ENCODE peak calls at places on chromosomes 4 and X, in nine cellular contexts. E is fibroblast of lung, X is left ventricle myocardium inferior, B is IMR-90, M is pancreas, N is GM12865, U is sigmoid colon, Z is endodermal cell, Q is fibroblast of mammary gland. H is an unnamed sample.

GRCh38 chr4:124641715-124642380 is 70.7 kb downstream of the ANKRD50 start:
- DNase-seq in Z (no peak), N (peak), E (peak), M (no peak), X (no peak), U (no peak), B (peak), Q (peak), H (peak)

GRCh38 chr4:54971474-54971950 is 153.9 kb downstream of the KDR start:
- DNase-seq in M (no peak), B (peak), Q (peak), Z (peak), X (no peak), E (peak), U (no peak), N (peak), H (peak)

GRCh38 chrX:6226646-6227444 is 1.8 kb downstream of the NLGN4X start:
- DNase-seq in B (no peak), X (peak), M (peak), E (peak), U (no peak), Z (peak), Q (no peak), N (no peak), H (no peak)

GRCh38 chrX:139049455-139049854 is 337.9 kb upstream of the FGF13 start:
- DNase-seq in Z (no peak), B (no peak), E (peak), N (no peak), M (no peak), U (no peak), Q (peak), X (no peak), H (peak)

GRCh38 chr4:151743894-151744293 is 16.9 kb downstream of the GATB start:
- DNase-seq in Q (no peak), M (no peak), N (no peak), U (no peak), Z (no peak), B (no peak), E (no peak), X (no peak), H (no peak)

GRCh38 chr4:169799260-169799659 is 41.5 kb upstream of the HPF1 start:
- DNase-seq in N (no peak), Q (no peak), B (no peak), U (no peak), X (no peak), Z (no peak), E (no peak), M (no peak), H (no peak)

GRCh38 chrX:10926906-10927305 is 184.2 kb upstream of the HCCS start:
- DNase-seq in U (no peak), X (no peak), M (no peak), N (no peak), B (peak), Z (no peak), Q (peak), E (peak), H (peak)

GRCh38 chr4:112031712-112032328 is 113.4 kb upstream of the FAM241A start:
- DNase-seq in U (no peak), X (no peak), Z (peak), N (peak), E (peak), M (no peak), Q (peak), B (peak), H (peak)

GRCh38 chrX:120308959-120309872 is 2.0 kb downstream of the TMEM255A start:
- DNase-seq in U (peak), Q (peak), B (peak), X (peak), N (peak), M (peak), E (peak), Z (peak), H (peak)

GRCh38 chr4:165343353-165344191 is 16.1 kb downstream of the MSMO1 start:
- DNase-seq in E (no peak), M (no peak), N (peak), B (no peak), Z (peak), U (no peak), Q (peak), X (no peak), H (no peak)

GRCh38 chr4:79528241-79528706 is 120.2 kb upstream of the GK2 start:
- DNase-seq in M (no peak), B (no peak), Z (no peak), N (no peak), X (no peak), E (peak), Q (peak), U (no peak), H (peak)

GRCh38 chrX:76957485-76957884 is 489.7 kb upstream of the FGF16 start:
- DNase-seq in Q (no peak), Z (no peak), M (no peak), U (no peak), N (no peak), B (no peak), X (no peak), E (no peak), H (no peak)

GRCh38 chr4:79445371-79445781 is 37.3 kb upstream of the GK2 start:
- DNase-seq in X (no peak), Z (peak), B (no peak), E (no peak), N (no peak), Q (no peak), U (no peak), M (no peak), H (no peak)

GRCh38 chrX:53356186-53356585 is 66.3 kb downstream of the SMC1A start:
- DNase-seq in N (peak), Z (peak), E (no peak), M (peak), X (no peak), Q (peak), U (no peak), B (no peak), H (no peak)

GRCh38 chr4:139279723-139280620 is at the start of gene MGARP:
- DNase-seq in M (peak), Z (peak), Q (peak), E (peak), N (peak), B (peak), X (peak), U (no peak), H (no peak)

GRCh38 chrX:132843387-132843786 is 115.0 kb downstream of the HS6ST2 start:
- DNase-seq in Q (no peak), U (no peak), X (no peak), E (no peak), N (no peak), B (no peak), M (no peak), Z (no peak), H (no peak)

GRCh38 chrX:153592966-153593688 is 5.8 kb downstream of the CCNQ start:
- DNase-seq in U (no peak), Q (no peak), B (no peak), M (no peak), N (no peak), X (peak), E (no peak), Z (no peak), H (no peak)

GRCh38 chr4:28822163-28822562 is 1898.0 kb upstream of the PCDH7 start:
- DNase-seq in N (no peak), B (peak), Q (peak), Z (no peak), M (no peak), X (no peak), U (no peak), E (no peak), H (no peak)

GRCh38 chr4:57291911-57292310 is 181.7 kb upstream of the IGFBP7 start:
- DNase-seq in M (no peak), X (no peak), B (no peak), Q (no peak), E (peak), N (no peak), U (no peak), Z (no peak), H (no peak)

GRCh38 chr4:99847362-99847976 is 30.8 kb downstream of the DAPP1 start:
- DNase-seq in Q (no peak), M (no peak), N (peak), Z (no peak), X (no peak), B (no peak), E (no peak), U (no peak), H (no peak)

GRCh38 chrX:54747713-54748393 is 50.2 kb downstream of the ITIH6 start:
- DNase-seq in N (peak), Z (no peak), U (no peak), B (no peak), Q (no peak), M (no peak), X (no peak), E (no peak), H (no peak)

GRCh38 chr4:139861471-139861870 is 195.9 kb downstream of the MGST2 start:
- DNase-seq in Z (no peak), Q (no peak), B (no peak), M (no peak), U (no peak), E (no peak), X (no peak), N (no peak), H (no peak)

GRCh38 chrX:43315622-43316021 is 340.5 kb upstream of the MAOA start:
- DNase-seq in X (no peak), M (no peak), U (no peak), E (no peak), Q (no peak), Z (no peak), N (no peak), B (no peak), H (no peak)

GRCh38 chr4:71772592-71772991 is 11.3 kb downstream of the GC start:
- DNase-seq in Q (no peak), B (no peak), E (no peak), U (no peak), N (no peak), Z (no peak), X (no peak), M (no peak), H (no peak)

GRCh38 chr4:148017801-148018200 is 285.9 kb downstream of the ARHGAP10 start:
- DNase-seq in E (peak), M (peak), Z (no peak), Q (no peak), N (no peak), X (no peak), U (no peak), B (no peak), H (no peak)

GRCh38 chrX:39309018-39309620 is 507.9 kb downstream of the MID1IP1 start:
- DNase-seq in N (peak), Q (peak), M (no peak), E (peak), Z (no peak), X (no peak), U (no peak), B (no peak), H (peak)

GRCh38 chrX:73944582-73944947 is 359.4 kb upstream of the ZCCHC13 start:
- DNase-seq in M (no peak), U (no peak), X (no peak), Q (peak), E (peak), B (peak), Z (no peak), N (no peak), H (no peak)

GRCh38 chr4:111689731-111690130 is 455.5 kb upstream of the FAM241A start:
- DNase-seq in X (no peak), B (peak), U (no peak), E (peak), N (no peak), Q (peak), M (no peak), Z (no peak), H (peak)

GRCh38 chr4:169231647-169232262 is 39.0 kb downstream of the SH3RF1 start:
- DNase-seq in E (peak), M (no peak), U (no peak), B (no peak), N (no peak), Z (no peak), Q (no peak), X (no peak), H (no peak)

GRCh38 chrX:108018659-108019381 is 26.0 kb upstream of the VSIG1 start:
- DNase-seq in U (no peak), E (no peak), Q (no peak), Z (no peak), B (no peak), N (peak), X (no peak), M (no peak), H (no peak)

GRCh38 chrX:69556094-69557011 is 52.2 kb downstream of the NALF2 start:
- DNase-seq in Q (peak), B (no peak), N (peak), X (no peak), E (no peak), M (no peak), U (no peak), Z (peak), H (no peak)

GRCh38 chr4:78774395-78774794 is 1.8 kb upstream of the BMP2K start:
- DNase-seq in B (peak), X (no peak), M (no peak), Q (no peak), Z (no peak), N (peak), U (no peak), E (no peak), H (no peak)

GRCh38 chrX:119729408-119730201 is 28.8 kb upstream of the SOWAHD start:
- DNase-seq in U (peak), E (peak), B (peak), Z (peak), Q (peak), N (peak), X (peak), M (peak), H (peak)

GRCh38 chr4:126124817-126125216 is 810.1 kb downstream of the FAT4 start:
- DNase-seq in E (no peak), B (no peak), M (no peak), Q (no peak), N (no peak), Z (no peak), U (no peak), X (no peak), H (peak)

GRCh38 chrX:17737707-17738001 is 361 bp downstream of the SCML1 start:
- DNase-seq in Q (no peak), X (no peak), N (no peak), B (no peak), E (no peak), M (no peak), Z (no peak), U (no peak), H (no peak)

GRCh38 chrX:17738002-17738713 is 865 bp downstream of the SCML1 start:
- DNase-seq in X (peak), Q (peak), M (peak), E (peak), B (peak), N (peak), Z (peak), U (peak), H (peak)

GRCh38 chrX:17736856-17737706 is at the start of gene SCML1:
- DNase-seq in Q (peak), Z (peak), X (peak), U (peak), M (peak), E (peak), N (peak), B (peak), H (peak)

GRCh38 chrX:17735396-17735795 is 1.9 kb upstream of the SCML1 start:
- DNase-seq in Q (no peak), X (no peak), E (no peak), N (no peak), U (no peak), M (no peak), Z (no peak), B (no peak), H (no peak)

GRCh38 chrX:17736478-17736855 is 826 bp upstream of the SCML1 start:
- DNase-seq in M (no peak), U (no peak), Z (no peak), N (no peak), X (no peak), E (no peak), Q (no peak), B (no peak), H (no peak)
- H3K4me3 ChIP-seq in M (peak), U (peak), Z (peak), N (no peak), X (peak), E (peak), Q (peak), B (peak), H (peak)

DNA sequence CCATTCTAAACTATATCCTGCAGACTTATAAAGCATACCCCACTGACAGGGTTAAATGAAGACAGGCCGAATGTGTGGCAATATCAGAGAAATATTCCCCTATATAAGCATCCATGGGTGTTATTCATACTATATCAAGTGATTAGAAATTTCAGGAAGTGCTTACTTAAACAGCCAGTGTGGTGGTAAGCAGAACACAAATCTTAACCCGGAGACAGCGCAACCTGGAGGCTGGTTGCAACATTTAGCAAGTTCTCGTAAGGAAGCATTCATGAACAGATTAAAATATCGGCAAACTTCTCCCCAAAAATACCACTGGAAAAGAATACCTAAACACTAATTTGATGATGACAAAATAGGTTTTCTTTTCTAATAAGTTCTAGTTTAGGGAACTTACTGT is 261.2 kb downstream of the CBLL2 start:
- DNase-seq in X (no peak), U (no peak), M (no peak), Z (peak), E (no peak), B (no peak), Q (peak), N (peak), H (no peak)
- TF ChIP-seq CTCF in X (no peak), U (no peak), M (no peak), Z (peak), E (no peak), B (no peak), Q (no peak), N (no peak), H (no peak)

GRCh38 chrX:48893556-48894348 is 3.8 kb downstream of the TIMM17B start:
- DNase-seq in M (no peak), Q (no peak), N (no peak), X (no peak), Z (no peak), U (no peak), E (no peak), B (no peak), H (no peak)

GRCh38 chrX:48891402-48892288 is 5.9 kb downstream of the TIMM17B start:
- DNase-seq in M (peak), E (peak), N (peak), Q (peak), Z (peak), X (peak), B (peak), U (peak), H (peak)

GRCh38 chrX:48890296-48890925 is 7.2 kb downstream of the TIMM17B start:
- DNase-seq in X (no peak), N (no peak), B (no peak), Z (no peak), M (no peak), E (no peak), U (no peak), Q (no peak), H (no peak)

GRCh38 chrX:48892896-48893295 is 4.7 kb downstream of the TIMM17B start:
- DNase-seq in E (no peak), X (no peak), Z (no peak), N (no peak), Q (no peak), B (no peak), U (no peak), M (no peak), H (no peak)

GRCh38 chrX:48890934-48891401 is 6.6 kb downstream of the TIMM17B start:
- DNase-seq in N (no peak), M (no peak), U (no peak), Z (peak), X (peak), E (no peak), Q (no peak), B (no peak), H (no peak)
- H3K4me3 ChIP-seq in N (peak), M (peak), U (peak), Z (peak), X (peak), E (peak), Q (peak), B (peak), H (peak)

DNA sequence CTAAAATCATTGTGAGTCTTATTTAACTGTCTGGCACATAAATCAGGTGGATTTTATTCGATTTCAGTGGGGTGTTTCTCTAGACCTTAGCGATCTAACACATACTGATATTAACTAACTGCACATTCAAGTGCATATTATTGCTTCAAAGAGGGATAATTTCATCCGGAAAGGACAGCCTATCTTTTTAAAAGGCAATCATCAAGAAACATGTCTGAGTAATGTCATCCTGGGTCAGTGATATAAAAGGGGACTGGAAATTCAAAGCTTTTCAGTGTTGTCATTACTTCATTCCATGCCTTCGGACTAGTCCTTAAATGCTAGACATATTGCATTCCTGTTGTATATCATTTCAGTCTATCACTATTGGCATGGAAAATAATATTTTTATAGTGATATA is 388.8 kb downstream of the PCDH10 start:
- DNase-seq in M (no peak), N (no peak), E (no peak), Z (no peak), Q (no peak), X (no peak), U (no peak), B (no peak), H (no peak)
- TF ChIP-seq CTCF in M (no peak), N (no peak), E (no peak), Z (no peak), Q (no peak), X (no peak), U (no peak), B (no peak), H (no peak)

GRCh38 chrX:41010188-41010846 is 74.9 kb upstream of the USP9X start:
- DNase-seq in Z (peak), X (peak), N (peak), M (peak), Q (peak), U (peak), E (peak), B (peak), H (peak)

GRCh38 chrX:41005445-41005992 is 79.7 kb upstream of the USP9X start:
- DNase-seq in N (no peak), Z (peak), B (no peak), E (no peak), Q (no peak), M (no peak), X (no peak), U (no peak), H (no peak)

GRCh38 chrX:41014776-41015175 is 70.5 kb upstream of the USP9X start:
- DNase-seq in E (peak), X (no peak), Q (peak), M (no peak), B (peak), U (no peak), Z (no peak), N (no peak), H (peak)

GRCh38 chrX:41009816-41010187 is 75.4 kb upstream of the USP9X start:
- DNase-seq in X (no peak), M (no peak), U (no peak), E (no peak), B (no peak), Q (no peak), Z (no peak), N (peak), H (no peak)
- H3K4me3 ChIP-seq in X (peak), M (peak), U (no peak), E (peak), B (no peak), Q (peak), Z (no peak), N (no peak), H (peak)

DNA sequence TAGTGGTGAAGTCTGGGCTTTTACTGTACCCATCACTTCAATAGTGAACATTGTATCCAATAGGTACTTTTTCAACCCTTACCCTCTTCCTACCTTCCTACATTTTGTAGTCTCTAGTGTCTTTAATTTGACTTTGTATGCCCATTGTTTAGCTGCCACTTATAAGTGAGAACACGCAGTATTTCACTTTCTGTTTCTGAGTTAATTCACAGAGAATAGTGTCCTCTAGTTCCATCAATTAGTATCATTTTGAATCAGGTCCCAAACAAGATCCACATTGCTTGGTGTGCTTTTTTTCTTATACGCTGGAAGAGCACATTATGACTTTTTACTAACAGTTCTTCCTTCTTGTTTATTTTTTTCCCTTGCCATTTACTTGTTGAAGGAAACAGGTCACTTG is 176.0 kb upstream of the WDFY3 start:
- DNase-seq in B (no peak), Q (no peak), X (no peak), U (no peak), Z (no peak), E (no peak), M (no peak), N (no peak), H (no peak)
- TF ChIP-seq CTCF in B (no peak), Q (no peak), X (no peak), U (no peak), Z (no peak), E (no peak), M (no peak), N (no peak), H (no peak)

GRCh38 chr4:119271361-119272085 is 50.4 kb downstream of the FABP2 start:
- DNase-seq in E (no peak), B (no peak), X (no peak), U (no peak), Z (no peak), Q (no peak), M (no peak), N (no peak), H (no peak)
- H3K4me3 ChIP-seq in E (no peak), B (no peak), X (no peak), U (no peak), Z (no peak), Q (no peak), M (no peak), N (no peak), H (no peak)